ENCODE peak calls at places on chromosomes 6 and 20, in nine cellular contexts. T, U, O, H, S, J, R, V and E are unnamed samples.

GRCh38 chr20:61353261-61353995 is 101.4 kb downstream of the CDH4 start:
- DNase-seq in R (no peak), J (no peak), H (peak; percentile 30), V (no peak), U (no peak), T (no peak), S (no peak), O (no peak), E (peak; percentile 14)

GRCh38 chr6:35063701-35064507 is 77.2 kb downstream of the TCP11 start:
- DNase-seq in V (no peak), U (no peak), S (no peak), H (no peak), R (peak; percentile 1), O (no peak), T (no peak), J (no peak), E (no peak)

GRCh38 chr6:73451166-73452106 is 661 bp downstream of the CGAS start:
- DNase-seq in J (no peak), H (peak; percentile 61), V (peak; percentile 49), T (peak; percentile 38), R (peak; percentile 51), O (peak; percentile 46), S (peak; percentile 68), U (peak; percentile 73), E (peak; percentile 49)

GRCh38 chr6:151807513-151808330 is at the start of gene ESR1:
- DNase-seq in O (peak; percentile 19), S (no peak), T (no peak), V (peak; percentile 14), J (no peak), H (peak; percentile 75), U (no peak), R (peak; percentile 31), E (no peak)

GRCh38 chr20:2521369-2522305 is 12.9 kb upstream of the ZNF343 start:
- DNase-seq in O (peak; percentile 24), V (peak; percentile 61), R (peak; percentile 23), T (no peak), J (no peak), H (peak; percentile 53), S (peak; percentile 66), U (peak; percentile 75), E (peak; percentile 37)

GRCh38 chr6:132512342-132512637 is 626 bp downstream of the STX7 start:
- DNase-seq in U (no peak), O (no peak), R (no peak), T (no peak), S (no peak), V (no peak), J (no peak), H (no peak), E (no peak)

GRCh38 chr6:168671028-168671862 is 230.3 kb downstream of the SMOC2 start:
- DNase-seq in O (no peak), J (no peak), V (no peak), H (no peak), T (no peak), S (peak; percentile 31), R (no peak), U (peak; percentile 32), E (no peak)

GRCh38 chr6:47135772-47136171 is 93.6 kb upstream of the ADGRF1 start:
- DNase-seq in S (no peak), V (peak; percentile 97), R (no peak), J (peak; percentile 85), T (peak; percentile 99), O (no peak), U (no peak), H (peak; percentile 98), E (peak; percentile 78)

GRCh38 chr6:150905769-150906168 is 40.3 kb downstream of the MTHFD1L start:
- DNase-seq in S (no peak), T (no peak), R (no peak), O (no peak), V (no peak), H (no peak), U (no peak), J (no peak), E (no peak)

GRCh38 chr6:94548211-94548610 is 1029.1 kb upstream of the MANEA start:
- DNase-seq in J (no peak), T (no peak), O (no peak), V (no peak), R (no peak), H (no peak), U (no peak), S (no peak), E (no peak)

GRCh38 chr6:35035481-35036030 is 105.6 kb downstream of the TCP11 start:
- DNase-seq in U (no peak), O (no peak), R (no peak), J (no peak), V (no peak), H (no peak), T (no peak), S (no peak), E (no peak)

GRCh38 chr6:80382796-80383195 is 276.3 kb downstream of the BCKDHB start:
- DNase-seq in R (no peak), O (no peak), U (no peak), H (peak; percentile 36), T (no peak), V (peak; percentile 58), J (peak; percentile 21), S (no peak), E (no peak)

GRCh38 chr20:14632906-14633305 is 295.5 kb upstream of the FLRT3 start:
- DNase-seq in J (no peak), U (no peak), O (no peak), T (no peak), H (no peak), R (no peak), V (peak; percentile 27), S (no peak), E (no peak)

GRCh38 chr20:53748176-53748575 is 154.5 kb upstream of the ZNF217 start:
- DNase-seq in V (no peak), R (no peak), J (no peak), U (no peak), O (no peak), S (no peak), H (no peak), T (peak; percentile 100), E (no peak)

GRCh38 chr6:7727951-7728854 is 2.3 kb downstream of the BMP6 start:
- DNase-seq in V (peak; percentile 56), H (peak; percentile 52), U (no peak), J (no peak), O (peak; percentile 33), S (no peak), T (no peak), R (no peak), E (no peak)

GRCh38 chr20:44448753-44449546 is 26.7 kb upstream of the TTPAL start:
- DNase-seq in O (no peak), S (no peak), U (peak; percentile 72), R (no peak), V (no peak), T (no peak), H (no peak), J (no peak), E (no peak)
- TF ChIP-seq CTCF in O (no peak), S (no peak), U (peak; percentile 71), R (no peak), V (peak; percentile 32), T (peak; percentile 54), H (no peak), J (peak; percentile 55), E (peak; percentile 16)

DNA sequence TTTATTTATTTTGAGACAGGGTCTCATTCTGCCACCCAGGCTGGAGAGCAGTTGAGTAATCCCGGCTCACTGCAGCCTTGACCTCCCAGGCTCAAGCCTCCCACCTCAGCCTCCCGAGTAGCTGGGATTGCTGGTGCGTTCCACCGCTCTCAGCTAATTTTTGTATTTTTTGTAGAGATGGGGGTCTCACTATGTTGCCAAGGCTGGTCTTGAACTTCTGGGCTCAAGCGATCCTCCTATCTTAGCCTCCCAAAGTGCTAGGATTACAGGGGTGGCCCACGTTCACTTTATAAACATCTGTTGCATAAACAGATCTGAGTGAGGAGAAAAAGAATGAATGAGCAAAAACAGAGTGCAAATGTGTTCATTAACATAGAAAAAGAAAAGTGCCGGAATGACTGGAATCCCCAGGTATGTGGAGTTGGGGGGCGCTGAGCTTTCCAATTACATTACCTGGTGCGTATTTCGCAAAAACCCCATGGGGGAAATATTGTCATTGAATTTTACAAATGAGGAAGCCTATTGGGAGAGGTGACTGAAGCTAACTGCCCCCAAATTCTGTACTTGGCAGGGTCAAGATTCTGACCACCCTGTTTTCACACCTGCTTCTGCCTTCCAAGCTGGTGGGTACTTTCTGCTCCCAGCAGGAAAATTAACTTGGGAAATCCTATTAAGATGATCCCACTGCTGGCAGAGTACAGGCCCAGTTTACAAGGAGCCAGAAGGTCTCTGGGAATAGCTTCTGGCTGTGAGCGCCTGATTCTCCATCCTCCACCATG is 207.7 kb upstream of the JARID2 start:
- DNase-seq in V (no peak), O (no peak), R (no peak), H (no peak), J (no peak), S (no peak), T (no peak), U (no peak), E (no peak)
- H3K4me3 ChIP-seq in V (no peak overlapping the region), O (no peak overlapping the region), R (no peak overlapping the region), H (no peak overlapping the region), J (no peak overlapping the region), S (no peak overlapping the region), T (no peak overlapping the region), U (no peak overlapping the region), E (no peak overlapping the region)

GRCh38 chr20:47496118-47496517 is 5.6 kb upstream of the NCOA3 start:
- DNase-seq in U (no peak), O (no peak), R (no peak), T (no peak), S (no peak), J (no peak), V (no peak), H (no peak), E (no peak)
- TF ChIP-seq CTCF in U (no peak), O (no peak), R (no peak), T (no peak), S (no peak), J (no peak), V (no peak), H (no peak), E (no peak)

GRCh38 chr6:44256291-44257006 is 879 bp downstream of the SLC35B2 start:
- DNase-seq in V (no peak), J (no peak), O (no peak), R (no peak), T (peak; percentile 40), U (no peak), H (no peak), S (peak; percentile 58), E (no peak)

GRCh38 chr6:44257007-44257752 is at the start of gene SLC35B2:
- DNase-seq in S (peak; percentile 81), V (peak; percentile 73), R (peak; percentile 72), O (peak; percentile 70), J (no peak), H (peak; percentile 56), T (peak; percentile 59), U (peak; percentile 81), E (peak; percentile 68)

GRCh38 chr6:44254201-44254956 is 2.9 kb downstream of the SLC35B2 start:
- DNase-seq in O (no peak), R (no peak), J (no peak), H (no peak), V (no peak), U (no peak), S (no peak), T (peak; percentile 43), E (no peak)

GRCh38 chr6:44254957-44255808 is 2.1 kb downstream of the SLC35B2 start:
- DNase-seq in T (peak; percentile 55), R (no peak), V (no peak), S (no peak), J (no peak), H (no peak), O (no peak), U (no peak), E (no peak)

DNA sequence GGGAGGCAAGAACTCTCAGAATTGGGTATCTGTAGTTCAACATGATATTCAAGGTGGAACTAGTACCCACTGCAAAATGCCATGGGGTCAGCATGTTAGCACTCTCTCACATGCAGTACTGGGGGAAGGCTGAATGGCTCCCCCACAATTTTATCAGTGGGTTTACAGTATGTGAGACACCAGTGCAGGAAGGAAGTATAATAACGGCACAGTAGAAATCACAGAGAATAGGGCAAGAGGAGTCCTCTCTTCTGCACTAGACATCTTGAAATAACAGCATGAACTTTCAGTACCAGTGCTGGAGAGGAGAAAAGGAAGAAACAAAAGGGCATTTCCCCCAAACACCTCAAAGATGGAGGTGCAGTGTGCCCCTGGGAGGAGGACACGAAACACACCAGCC is 1.5 kb downstream of the SLC35B2 start:
- DNase-seq in J (no peak), T (peak; percentile 40), R (no peak), S (no peak), O (no peak), U (no peak), H (no peak), V (no peak), E (no peak)
- H3K4me3 ChIP-seq in J (peak overlapping the region; percentile 93), T (peak overlapping the region; percentile 78), R (peak overlapping the region; percentile 94), S (peak overlapping the region; percentile 94), O (no peak overlapping the region), U (no peak overlapping the region), H (peak overlapping the region; percentile 92), V (peak overlapping the region; percentile 89), E (peak overlapping the region; percentile 87)